ENCODE peak calls at places on chromosome 2, in nine cellular contexts. Z, X, Y, P, V, K, A, O and R are unnamed samples.

GRCh38 chr2:23379220-23379695 is 5.7 kb upstream of the KLHL29 start:
- DNase-seq in Z (no peak), K (no peak), A (no peak), X (no peak), P (no peak), V (no peak), O (no peak), Y (no peak), R (no peak)

GRCh38 chr2:241703128-241703604 is 1.3 kb downstream of the ING5 start:
- DNase-seq in V (no peak), P (no peak), A (no peak), Z (no peak), Y (peak), O (no peak), X (peak), K (no peak), R (no peak)

GRCh38 chr2:23988371-23988770 is 21.5 kb upstream of the MFSD2B start:
- DNase-seq in V (no peak), O (no peak), P (no peak), Y (peak), X (no peak), A (no peak), K (peak), Z (no peak), R (no peak)

GRCh38 chr2:171726841-171727460 is 39.7 kb downstream of the DYNC1I2 start:
- DNase-seq in Z (no peak), X (no peak), P (no peak), K (no peak), V (no peak), A (no peak), Y (no peak), O (no peak), R (no peak)

GRCh38 chr2:8669157-8669852 is 12.6 kb upstream of the ID2 start:
- DNase-seq in O (no peak), Z (no peak), P (no peak), Y (peak), X (no peak), A (no peak), K (peak), V (no peak), R (no peak)

GRCh38 chr2:191899442-191899841 is 52.6 kb upstream of the CAVIN2 start:
- DNase-seq in O (no peak), V (no peak), Z (no peak), Y (peak), K (peak), P (no peak), A (no peak), X (no peak), R (no peak)

GRCh38 chr2:238163494-238164198 is 4.9 kb downstream of the ERFE start:
- DNase-seq in V (no peak), A (no peak), P (no peak), K (no peak), Y (no peak), X (no peak), Z (no peak), O (no peak), R (no peak)

GRCh38 chr2:105438104-105438929 is 39.5 kb upstream of the FHL2 start:
- DNase-seq in V (no peak), O (no peak), A (no peak), P (peak), Z (no peak), X (no peak), K (no peak), Y (peak), R (no peak)

GRCh38 chr2:10447300-10448207 is 573 bp downstream of the ODC1 start:
- DNase-seq in X (peak), A (no peak), Y (peak), O (no peak), Z (no peak), V (no peak), P (no peak), K (peak), R (no peak)

GRCh38 chr2:98615481-98615880 is 7.1 kb downstream of the UNC50 start:
- DNase-seq in V (no peak), Z (no peak), A (no peak), P (no peak), Y (no peak), O (no peak), K (no peak), X (no peak), R (no peak)

GRCh38 chr2:197075754-197076337 is 149.3 kb upstream of the PGAP1 start:
- DNase-seq in A (no peak), K (peak), X (no peak), Y (no peak), Z (no peak), V (no peak), O (no peak), P (no peak), R (no peak)

GRCh38 chr2:209560911-209561310 is 137.1 kb downstream of the MAP2 start:
- DNase-seq in V (no peak), P (no peak), Z (no peak), A (no peak), K (no peak), X (no peak), O (no peak), Y (no peak), R (no peak)

GRCh38 chr2:241616168-241617125 is 20.5 kb downstream of the THAP4 start:
- DNase-seq in K (no peak), A (no peak), V (no peak), Z (no peak), X (no peak), Y (no peak), O (no peak), P (no peak), R (no peak)

GRCh38 chr2:37468139-37468538 is 123.7 kb downstream of the QPCT start:
- DNase-seq in Z (no peak), X (no peak), A (no peak), O (no peak), V (no peak), P (no peak), Y (no peak), K (no peak), R (no peak)

GRCh38 chr2:172921538-172922236 is 154.0 kb upstream of the MAP3K20 start:
- DNase-seq in Y (peak), V (no peak), P (no peak), O (no peak), K (peak), A (no peak), Z (no peak), X (no peak), R (no peak)

GRCh38 chr2:66584011-66584410 is 149.1 kb downstream of the MEIS1 start:
- DNase-seq in A (no peak), Y (no peak), P (no peak), K (no peak), Z (no peak), V (no peak), X (no peak), O (no peak), R (no peak)

GRCh38 chr2:178920916-178921513 is 113.8 kb upstream of the TTN start:
- DNase-seq in K (no peak), A (no peak), X (no peak), O (no peak), Y (no peak), V (no peak), P (no peak), Z (no peak), R (no peak)

GRCh38 chr2:213834331-213834730 is 550.1 kb downstream of the SPAG16 start:
- DNase-seq in X (no peak), O (no peak), P (no peak), K (peak), A (no peak), V (no peak), Z (no peak), Y (peak), R (no peak)

GRCh38 chr2:105235388-105236059 is 6.0 kb upstream of the GPR45 start:
- DNase-seq in X (peak), A (peak), O (peak), K (peak), V (peak), P (peak), Z (peak), Y (peak), R (peak)

GRCh38 chr2:72131371-72131891 is 16.2 kb downstream of the CYP26B1 start:
- DNase-seq in Z (no peak), P (no peak), Y (no peak), A (no peak), K (no peak), O (no peak), X (no peak), V (no peak), R (no peak)

GRCh38 chr2:218806346-218806978 is 24.5 kb downstream of the CYP27A1 start:
- DNase-seq in X (no peak), Z (no peak), A (no peak), K (peak), V (no peak), P (no peak), Y (peak), O (peak), R (no peak)

GRCh38 chr2:177708106-177708505 is 315.5 kb downstream of the AGPS start:
- DNase-seq in P (no peak), A (no peak), X (no peak), K (no peak), O (no peak), Z (no peak), V (no peak), Y (no peak), R (no peak)

GRCh38 chr2:173355132-173355865 is 627 bp downstream of the CDCA7 start:
- DNase-seq in O (no peak), Y (peak), X (peak), K (peak), P (peak), V (no peak), Z (peak), A (no peak), R (peak)

GRCh38 chr2:164764996-164765395 is 76.6 kb downstream of the COBLL1 start:
- DNase-seq in O (no peak), Y (no peak), Z (no peak), V (no peak), P (no peak), K (no peak), A (no peak), X (no peak), R (no peak)

GRCh38 chr2:37276291-37276690 is 44.8 kb downstream of the NDUFAF7 start:
- DNase-seq in X (no peak), Z (no peak), V (no peak), A (no peak), P (no peak), K (no peak), Y (no peak), O (no peak), R (no peak)